ENCODE peak calls at places on chromosomes 5 and 9, in five cellular contexts. M, R, Z, J and D are unnamed samples.

GRCh38 chr5:4198461-4198860 is 602.8 kb downstream of the IRX1 start:
- DNase-seq in M (no peak), R (no peak), Z (no peak), J (no peak), D (no peak)

GRCh38 chr5:132070460-132071337 is 2.9 kb upstream of the CSF2 start:
- DNase-seq in M (no peak), R (peak), Z (no peak), J (no peak), D (no peak)

GRCh38 chr5:73028991-73029540 is 73.2 kb downstream of the FCHO2 start:
- DNase-seq in M (no peak), R (no peak), Z (no peak), J (no peak), D (no peak)

GRCh38 chr5:72167790-72168189 is 60.5 kb downstream of the MAP1B start:
- DNase-seq in M (no peak), R (no peak), Z (no peak), J (no peak), D (no peak)

GRCh38 chr5:4188704-4189103 is 593.1 kb downstream of the IRX1 start:
- DNase-seq in M (no peak), R (no peak), Z (no peak), J (no peak), D (no peak)

GRCh38 chr5:344668-345067 is 23.2 kb downstream of the AHRR start:
- DNase-seq in M (no peak), R (no peak), Z (no peak), J (no peak), D (no peak)

GRCh38 chr5:154373729-154374179 is 72.0 kb upstream of the SAP30L start:
- DNase-seq in M (no peak), R (peak), Z (no peak), J (no peak), D (no peak)

GRCh38 chr5:52282647-52283046 is 505.1 kb upstream of the ITGA1 start:
- DNase-seq in M (no peak), R (no peak), Z (no peak), J (no peak), D (no peak)

GRCh38 chr9:93114169-93114983 is 18.4 kb downstream of the CARD19 start:
- DNase-seq in M (no peak), R (peak), Z (no peak), J (no peak), D (no peak)

GRCh38 chr9:115694014-115694413 is 459.6 kb upstream of the PAPPA start:
- DNase-seq in M (peak), R (no peak), Z (peak), J (no peak), D (no peak)

GRCh38 chr9:115689331-115689730 is 464.3 kb upstream of the PAPPA start:
- DNase-seq in M (no peak), R (no peak), Z (no peak), J (no peak), D (no peak)

GRCh38 chr9:115691097-115691496 is 462.5 kb upstream of the PAPPA start:
- DNase-seq in M (no peak), R (no peak), Z (no peak), J (no peak), D (no peak)

GRCh38 chr9:115691686-115692085 is 461.9 kb upstream of the PAPPA start:
- DNase-seq in M (no peak), R (no peak), Z (no peak), J (no peak), D (no peak)

DNA sequence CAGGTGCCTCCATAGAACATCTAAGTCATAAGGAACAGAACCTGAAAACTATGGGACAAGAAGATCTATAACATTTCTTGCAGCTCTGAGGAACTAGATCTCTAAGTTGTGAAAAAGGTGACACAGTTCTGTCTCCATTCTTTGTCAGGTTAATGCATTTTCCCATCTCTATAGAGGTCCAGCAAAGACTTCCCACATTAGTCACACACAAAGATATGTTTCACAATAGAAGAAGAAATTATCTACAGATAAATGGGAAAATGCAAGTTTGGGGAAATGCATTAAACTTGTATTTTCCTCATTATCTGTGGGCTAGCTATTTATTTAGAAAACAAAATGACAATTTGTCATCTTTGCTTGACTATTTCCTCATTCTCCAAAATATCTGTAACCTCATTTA is 458.6 kb upstream of the PAPPA start:
- DNase-seq in M (no peak), R (no peak), Z (no peak), J (no peak), D (no peak)
- H3K9ac ChIP-seq in M (no peak), R (no peak), Z (no peak), J (no peak), D (no peak)

DNA sequence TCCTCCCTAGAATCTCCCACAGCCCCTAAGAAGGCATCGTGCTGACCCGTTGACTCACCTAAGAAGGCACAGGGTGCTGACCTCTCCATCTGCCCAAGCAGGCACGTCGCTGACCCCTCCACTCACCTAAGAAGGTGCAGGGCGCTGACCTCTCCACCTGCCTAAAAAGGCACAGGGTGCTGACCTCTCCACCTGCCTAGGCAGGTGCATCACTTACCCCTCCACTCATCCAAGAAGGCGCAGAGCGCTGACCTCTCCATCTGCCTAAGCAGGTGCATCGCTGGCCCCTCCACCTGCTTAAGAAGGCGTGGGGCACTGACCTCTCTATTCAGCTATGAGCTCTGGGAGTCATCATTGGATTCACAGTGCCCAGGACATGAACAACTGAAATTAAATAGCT is 54.4 kb upstream of the FCN1 start:
- DNase-seq in M (no peak), R (no peak), Z (no peak), J (no peak), D (no peak)
- TF ChIP-seq CHD2 in M (no peak), R (no peak), Z (no peak), J (no peak), D (no peak)

GRCh38 chr5:115109388-115109787 is 60.3 kb downstream of the TRIM36 start:
- DNase-seq in M (no peak), R (no peak), Z (no peak), J (no peak), D (no peak)
- H3K9ac ChIP-seq in M (no peak), R (no peak), Z (no peak), J (no peak), D (no peak)

GRCh38 chr5:67538343-67538670 is 341.7 kb upstream of the CD180 start:
- DNase-seq in M (no peak), R (no peak), Z (no peak), J (no peak), D (no peak)
- TF ChIP-seq CHD2 in M (no peak), R (no peak), Z (no peak), J (no peak), D (no peak)

DNA sequence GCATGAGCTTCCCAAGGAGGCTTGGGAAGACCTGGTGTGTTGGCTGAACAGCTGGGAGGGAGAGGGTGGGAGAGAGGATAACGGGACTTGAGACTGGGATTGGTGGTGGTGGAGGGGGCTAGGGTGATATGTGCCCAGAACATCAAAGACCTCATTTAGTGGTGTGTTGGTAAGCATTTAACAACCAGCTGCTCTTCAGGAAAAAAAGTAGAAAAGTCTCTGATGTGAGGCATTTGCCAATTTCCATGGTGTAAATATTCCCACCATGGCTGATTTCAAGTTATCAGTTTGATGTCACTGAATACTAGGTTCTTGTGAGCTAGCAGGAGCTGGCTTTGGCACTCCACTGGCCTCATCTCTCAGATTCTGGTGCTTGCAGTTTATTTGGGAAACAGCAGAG is 170.8 kb downstream of the MACROH2A1 start:
- DNase-seq in M (no peak), R (no peak), Z (no peak), J (no peak), D (no peak)
- H3K9ac ChIP-seq in M (no peak), R (no peak), Z (no peak), J (no peak), D (no peak)

DNA sequence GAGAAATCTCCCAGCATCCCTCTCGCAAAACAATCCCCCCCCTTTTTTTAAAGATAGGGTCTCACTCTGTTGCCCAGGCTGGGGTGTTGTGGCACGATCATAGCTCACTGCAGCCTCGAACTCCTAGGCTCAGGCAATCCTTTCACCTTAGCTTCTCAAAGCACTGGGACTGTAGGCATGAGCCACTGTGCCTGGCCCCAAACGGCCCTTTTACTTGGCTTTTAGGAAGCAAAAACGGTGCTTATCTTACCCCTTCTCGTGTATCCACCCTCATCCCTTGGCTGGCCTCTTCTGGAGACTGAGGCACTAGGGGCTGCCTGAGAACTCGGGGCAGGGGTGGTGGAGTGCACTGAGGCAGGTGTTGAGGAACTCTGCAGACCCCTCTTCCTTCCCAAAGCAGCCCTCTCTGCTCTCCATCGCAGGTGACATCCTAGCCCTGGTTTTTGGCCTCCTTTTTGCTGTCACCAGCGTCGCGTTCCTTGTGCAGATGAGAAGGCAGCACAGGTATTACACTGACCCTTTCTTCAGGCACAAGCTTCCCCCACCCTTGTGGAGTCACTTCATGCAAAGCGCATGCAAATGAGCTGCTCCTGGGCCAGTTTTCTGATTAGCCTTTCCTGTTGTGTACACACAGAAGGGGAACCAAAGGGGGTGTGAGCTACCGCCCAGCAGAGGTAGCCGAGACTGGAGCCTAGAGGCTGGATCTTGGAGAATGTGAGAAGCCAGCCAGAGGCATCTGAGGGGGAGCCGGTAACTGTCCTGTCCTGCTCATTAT is 6.8 kb downstream of the CA9 start:
- DNase-seq in M (no peak), R (no peak), Z (no peak), J (no peak), D (no peak)
- TF ChIP-seq CHD2 in M (no peak), R (no peak), Z (no peak), J (no peak), D (no peak)

DNA sequence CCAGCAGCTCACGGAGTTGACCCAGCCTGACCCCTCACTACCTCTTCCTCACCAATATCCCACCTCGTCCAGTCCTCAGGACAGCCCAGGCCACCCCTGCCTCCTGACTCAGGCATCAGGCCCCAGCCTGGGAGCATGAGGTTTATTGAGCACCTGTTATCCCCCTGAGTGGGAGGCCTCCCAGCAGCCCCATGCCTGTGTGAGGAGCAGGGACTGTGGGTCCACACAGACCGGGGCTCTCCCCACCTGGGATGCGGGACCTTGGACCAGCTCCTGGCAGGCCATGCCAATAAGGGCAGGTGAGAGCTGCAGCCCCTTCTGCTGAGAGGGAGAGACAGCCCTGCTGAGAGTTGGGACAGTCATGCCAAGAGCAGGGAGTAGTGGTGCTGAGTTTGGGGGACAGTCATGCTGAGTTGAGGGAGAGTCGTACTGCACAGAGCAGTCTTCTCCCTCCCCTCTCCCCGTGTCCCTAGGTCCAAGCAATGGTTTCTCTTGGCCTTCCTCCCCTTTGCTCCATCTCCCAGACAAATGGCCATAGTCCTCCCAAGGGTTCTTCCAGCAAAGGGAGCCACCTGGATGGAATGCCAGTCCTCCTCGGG is 11.9 kb upstream of the FCN1 start:
- DNase-seq in M (no peak), R (no peak), Z (no peak), J (no peak), D (no peak)
- H3K9ac ChIP-seq in M (no peak), R (no peak), Z (no peak), J (peak), D (no peak)

GRCh38 chr9:14829204-14829603 is 81.0 kb downstream of the FREM1 start:
- DNase-seq in M (no peak), R (no peak), Z (no peak), J (no peak), D (no peak)
- TF ChIP-seq CHD2 in M (no peak), R (no peak), Z (no peak), J (no peak), D (no peak)

GRCh38 chr9:130174025-130174424 is 1.8 kb downstream of the NCS1 start:
- DNase-seq in M (no peak), R (no peak), Z (no peak), J (no peak), D (no peak)

GRCh38 chr9:130173462-130173876 is 1.3 kb downstream of the NCS1 start:
- DNase-seq in M (no peak), R (no peak), Z (peak), J (no peak), D (peak)

GRCh38 chr9:130172161-130172857 is at the start of gene NCS1:
- DNase-seq in M (no peak), R (peak), Z (no peak), J (no peak), D (peak)

GRCh38 chr9:130172858-130173461 is 756 bp downstream of the NCS1 start:
- DNase-seq in M (no peak), R (peak), Z (no peak), J (no peak), D (peak)

GRCh38 chr9:130171226-130172148 is 717 bp upstream of the NCS1 start:
- DNase-seq in M (no peak), R (no peak), Z (peak), J (no peak), D (no peak)
- H3K9ac ChIP-seq in M (no peak), R (no peak), Z (no peak), J (no peak), D (peak)